ENCODE peak calls at places on chromosomes 5 and 9, in six cellular contexts. One of them, this sample, is unnamed.

GRCh38 chr9:128149001-128149701 is at the start of gene LCN2:
- DNase-seq in heart left ventricle: peak; percentile 16
- DNase-seq in suprapubic skin: peak; percentile 52
- DNase-seq in uterus: no peak
- DNase-seq in HCT116: peak; percentile 48
- DNase-seq in ovary: peak; percentile 9
- DNase-seq in this sample: no peak

GRCh38 chr9:114516913-114517312 is 11.6 kb upstream of the WHRN start:
- DNase-seq in heart left ventricle: no peak
- DNase-seq in ovary: no peak
- DNase-seq in uterus: no peak
- DNase-seq in suprapubic skin: no peak
- DNase-seq in HCT116: no peak
- DNase-seq in this sample: no peak

GRCh38 chr5:131613423-131613822 is 21.6 kb downstream of the RAPGEF6 start:
- DNase-seq in heart left ventricle: no peak
- DNase-seq in HCT116: no peak
- DNase-seq in uterus: no peak
- DNase-seq in ovary: no peak
- DNase-seq in suprapubic skin: no peak
- DNase-seq in this sample: no peak

GRCh38 chr5:96320797-96321196 is 112.3 kb downstream of the PCSK1 start:
- DNase-seq in HCT116: peak; percentile 33
- DNase-seq in suprapubic skin: no peak
- DNase-seq in heart left ventricle: no peak
- DNase-seq in uterus: no peak
- DNase-seq in ovary: no peak
- DNase-seq in this sample: no peak

GRCh38 chr5:102119252-102119651 is 176.8 kb downstream of the SLCO4C1 start:
- DNase-seq in HCT116: no peak
- DNase-seq in uterus: no peak
- DNase-seq in ovary: no peak
- DNase-seq in heart left ventricle: no peak
- DNase-seq in suprapubic skin: no peak
- DNase-seq in this sample: no peak

GRCh38 chr5:132238169-132238744 is 10.6 kb upstream of the P4HA2 start:
- DNase-seq in suprapubic skin: peak; percentile 82
- DNase-seq in uterus: peak; percentile 88
- DNase-seq in heart left ventricle: peak; percentile 68
- DNase-seq in HCT116: no peak
- DNase-seq in ovary: peak; percentile 79
- DNase-seq in this sample: peak; percentile 84

GRCh38 chr5:138981606-138982005 is 106.5 kb upstream of the LRRTM2 start:
- DNase-seq in uterus: no peak
- DNase-seq in HCT116: no peak
- DNase-seq in suprapubic skin: no peak
- DNase-seq in ovary: no peak
- DNase-seq in heart left ventricle: no peak
- DNase-seq in this sample: no peak

GRCh38 chr5:172920447-172920849 is 38.8 kb upstream of the RPL26L1 start:
- DNase-seq in HCT116: no peak
- DNase-seq in uterus: peak; percentile 88
- DNase-seq in ovary: no peak
- DNase-seq in suprapubic skin: no peak
- DNase-seq in heart left ventricle: no peak
- DNase-seq in this sample: peak; percentile 91

GRCh38 chr9:20320921-20321320 is 301.4 kb downstream of the MLLT3 start:
- DNase-seq in heart left ventricle: no peak
- DNase-seq in ovary: no peak
- DNase-seq in suprapubic skin: no peak
- DNase-seq in HCT116: no peak
- DNase-seq in uterus: no peak
- DNase-seq in this sample: no peak

GRCh38 chr5:93054424-93055165 is 526.4 kb downstream of the NR2F1-AS1 start:
- DNase-seq in suprapubic skin: no peak
- DNase-seq in uterus: no peak
- DNase-seq in heart left ventricle: no peak
- DNase-seq in HCT116: no peak
- DNase-seq in ovary: no peak
- DNase-seq in this sample: no peak

GRCh38 chr5:53501054-53501453 is 20.6 kb downstream of the FST start:
- DNase-seq in heart left ventricle: no peak
- DNase-seq in HCT116: no peak
- DNase-seq in uterus: no peak
- DNase-seq in suprapubic skin: no peak
- DNase-seq in ovary: no peak
- DNase-seq in this sample: no peak

GRCh38 chr9:34230556-34230955 is 51.7 kb downstream of the UBAP1 start:
- DNase-seq in uterus: no peak
- DNase-seq in HCT116: no peak
- DNase-seq in heart left ventricle: no peak
- DNase-seq in suprapubic skin: no peak
- DNase-seq in ovary: no peak
- DNase-seq in this sample: no peak

GRCh38 chr9:82466616-82467251 is 478.2 kb downstream of the SPATA31D1 start:
- DNase-seq in HCT116: no peak
- DNase-seq in uterus: no peak
- DNase-seq in heart left ventricle: no peak
- DNase-seq in ovary: no peak
- DNase-seq in suprapubic skin: no peak
- DNase-seq in this sample: no peak

GRCh38 chr9:77856615-77857014 is 175.0 kb downstream of the GNAQ start:
- DNase-seq in ovary: no peak
- DNase-seq in suprapubic skin: no peak
- DNase-seq in uterus: no peak
- DNase-seq in heart left ventricle: no peak
- DNase-seq in HCT116: no peak
- DNase-seq in this sample: no peak

GRCh38 chr5:95730730-95731570 is at the start of gene RHOBTB3:
- DNase-seq in HCT116: peak; percentile 63
- DNase-seq in ovary: peak; percentile 97
- DNase-seq in suprapubic skin: peak; percentile 93
- DNase-seq in heart left ventricle: peak; percentile 93
- DNase-seq in uterus: peak; percentile 88
- DNase-seq in this sample: peak; percentile 96

GRCh38 chr5:160434022-160434531 is 12.4 kb downstream of the PTTG1 start:
- DNase-seq in suprapubic skin: no peak
- DNase-seq in ovary: no peak
- DNase-seq in uterus: no peak
- DNase-seq in HCT116: no peak
- DNase-seq in heart left ventricle: no peak
- DNase-seq in this sample: no peak
- TF ChIP-seq POLR2A in suprapubic skin: no peak
- TF ChIP-seq POLR2A in ovary: no peak
- TF ChIP-seq POLR2A in uterus: no peak
- TF ChIP-seq POLR2A in HCT116: no peak
- TF ChIP-seq POLR2A in heart left ventricle: no peak
- TF ChIP-seq POLR2A in this sample: no peak

GRCh38 chr5:33579789-33580188 is 139.0 kb downstream of the TARS1 start:
- DNase-seq in uterus: no peak
- DNase-seq in HCT116: no peak
- DNase-seq in ovary: no peak
- DNase-seq in heart left ventricle: no peak
- DNase-seq in suprapubic skin: no peak
- DNase-seq in this sample: no peak
- TF ChIP-seq CTCF in uterus: no peak
- TF ChIP-seq CTCF in HCT116: peak; percentile 21
- TF ChIP-seq CTCF in ovary: no peak
- TF ChIP-seq CTCF in heart left ventricle: no peak
- TF ChIP-seq CTCF in suprapubic skin: no peak
- TF ChIP-seq CTCF in this sample: no peak

DNA sequence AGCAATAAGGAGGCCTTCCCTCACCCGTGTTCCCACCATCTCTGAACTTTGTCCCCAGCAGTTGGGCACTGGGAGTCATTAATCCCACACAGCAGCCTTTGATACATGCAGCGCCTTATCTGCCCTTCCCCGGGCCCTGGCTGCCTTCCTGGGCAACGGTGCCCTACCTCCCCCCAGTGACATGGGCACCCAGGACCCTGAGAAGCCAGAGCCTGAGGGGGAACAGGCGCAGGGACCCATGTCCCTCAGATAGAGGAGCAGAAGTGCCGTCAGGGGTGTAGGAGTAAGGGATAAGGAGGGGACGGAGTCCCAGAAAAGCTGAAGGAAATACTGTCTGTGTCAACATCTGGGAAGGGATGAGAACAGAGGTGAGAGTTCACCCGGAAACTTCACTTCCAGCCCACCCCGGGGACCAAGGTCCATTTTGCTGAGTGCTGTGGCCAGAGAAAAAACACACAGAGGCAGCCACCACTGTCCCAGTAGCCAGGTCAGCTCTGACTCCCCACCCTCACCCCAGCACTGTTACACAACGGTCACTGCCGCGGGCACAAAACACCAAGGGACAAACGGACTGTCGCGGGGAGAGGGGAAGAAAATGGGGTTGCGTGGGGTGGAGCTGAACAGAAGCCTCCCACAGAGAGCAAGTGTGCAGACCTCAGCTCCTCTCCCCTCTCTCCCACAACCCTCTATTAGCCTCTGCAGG is 3.8 kb downstream of the PCDH1 start:
- DNase-seq in uterus: peak; percentile 14
- DNase-seq in suprapubic skin: no peak
- DNase-seq in heart left ventricle: no peak
- DNase-seq in ovary: no peak
- DNase-seq in HCT116: no peak
- DNase-seq in this sample: no peak
- TF ChIP-seq POLR2A in uterus: no peak
- TF ChIP-seq POLR2A in suprapubic skin: no peak
- TF ChIP-seq POLR2A in heart left ventricle: no peak
- TF ChIP-seq POLR2A in ovary: no peak
- TF ChIP-seq POLR2A in HCT116: no peak
- TF ChIP-seq POLR2A in this sample: peak; percentile 32

DNA sequence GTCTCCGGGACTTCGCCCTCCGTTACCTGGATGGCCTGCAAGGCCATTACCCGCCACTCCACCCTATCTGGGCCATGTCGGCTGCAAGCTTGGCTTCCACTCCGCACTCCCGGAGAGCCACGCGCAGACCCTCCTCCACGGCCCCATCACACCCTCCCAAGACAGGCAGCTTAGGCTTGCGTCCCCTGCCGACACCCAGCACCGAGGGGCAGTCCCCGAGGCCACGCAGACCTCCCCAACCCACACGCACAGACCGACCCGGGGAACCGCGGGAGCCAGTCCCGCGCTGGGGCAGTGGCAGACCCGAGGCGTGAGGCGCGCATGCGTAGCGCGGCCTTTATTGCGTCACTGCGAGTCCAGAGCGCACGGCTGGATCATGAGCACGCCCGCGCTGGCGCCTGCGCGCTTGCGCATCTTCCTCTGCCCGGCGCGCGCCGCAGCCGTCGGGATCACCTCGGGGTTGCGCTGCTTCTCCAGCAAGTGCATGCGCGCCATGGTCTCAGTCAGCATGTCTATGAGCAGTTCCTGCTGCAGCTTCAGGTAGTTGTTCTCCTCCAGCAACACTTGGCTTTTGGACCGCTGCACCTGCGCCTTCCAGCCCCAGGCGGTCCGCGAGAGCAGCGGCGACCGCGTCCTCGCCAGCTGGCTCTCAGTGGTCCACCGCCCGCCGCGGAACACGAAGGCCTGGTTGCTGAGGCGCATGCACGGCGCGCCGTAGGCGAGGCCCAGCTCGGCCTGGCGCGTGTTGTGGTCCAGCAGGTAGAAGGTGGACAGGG is 2.4 kb downstream of the CBY3 start:
- DNase-seq in uterus: peak; percentile 94
- DNase-seq in suprapubic skin: peak; percentile 95
- DNase-seq in HCT116: peak; percentile 88
- DNase-seq in heart left ventricle: peak; percentile 98
- DNase-seq in ovary: peak; percentile 95
- DNase-seq in this sample: peak; percentile 98
- TF ChIP-seq CTCF in uterus: no peak
- TF ChIP-seq CTCF in suprapubic skin: no peak
- TF ChIP-seq CTCF in HCT116: no peak
- TF ChIP-seq CTCF in heart left ventricle: no peak
- TF ChIP-seq CTCF in ovary: no peak
- TF ChIP-seq CTCF in this sample: no peak

GRCh38 chr9:27117489-27118135 is 8.6 kb downstream of the TEK start:
- DNase-seq in uterus: peak; percentile 70
- DNase-seq in suprapubic skin: peak; percentile 78
- DNase-seq in heart left ventricle: peak; percentile 84
- DNase-seq in HCT116: no peak
- DNase-seq in ovary: no peak
- DNase-seq in this sample: peak; percentile 70
- TF ChIP-seq POLR2A in uterus: no peak
- TF ChIP-seq POLR2A in suprapubic skin: no peak
- TF ChIP-seq POLR2A in heart left ventricle: no peak
- TF ChIP-seq POLR2A in HCT116: no peak
- TF ChIP-seq POLR2A in ovary: no peak
- TF ChIP-seq POLR2A in this sample: no peak

GRCh38 chr5:148113243-148113642 is 49.5 kb downstream of the SPINK5 start:
- DNase-seq in HCT116: no peak
- DNase-seq in suprapubic skin: no peak
- DNase-seq in uterus: no peak
- DNase-seq in ovary: no peak
- DNase-seq in heart left ventricle: no peak
- DNase-seq in this sample: no peak

GRCh38 chr5:148104226-148104625 is 40.4 kb downstream of the SPINK5 start:
- DNase-seq in heart left ventricle: no peak
- DNase-seq in uterus: no peak
- DNase-seq in HCT116: no peak
- DNase-seq in ovary: no peak
- DNase-seq in suprapubic skin: no peak
- DNase-seq in this sample: no peak

GRCh38 chr5:148107608-148108007 is 43.8 kb downstream of the SPINK5 start:
- DNase-seq in heart left ventricle: no peak
- DNase-seq in suprapubic skin: no peak
- DNase-seq in ovary: no peak
- DNase-seq in uterus: no peak
- DNase-seq in HCT116: no peak
- DNase-seq in this sample: no peak
- TF ChIP-seq CTCF in heart left ventricle: peak; percentile 33
- TF ChIP-seq CTCF in suprapubic skin: no peak
- TF ChIP-seq CTCF in ovary: no peak
- TF ChIP-seq CTCF in uterus: no peak
- TF ChIP-seq CTCF in HCT116: no peak
- TF ChIP-seq CTCF in this sample: no peak

DNA sequence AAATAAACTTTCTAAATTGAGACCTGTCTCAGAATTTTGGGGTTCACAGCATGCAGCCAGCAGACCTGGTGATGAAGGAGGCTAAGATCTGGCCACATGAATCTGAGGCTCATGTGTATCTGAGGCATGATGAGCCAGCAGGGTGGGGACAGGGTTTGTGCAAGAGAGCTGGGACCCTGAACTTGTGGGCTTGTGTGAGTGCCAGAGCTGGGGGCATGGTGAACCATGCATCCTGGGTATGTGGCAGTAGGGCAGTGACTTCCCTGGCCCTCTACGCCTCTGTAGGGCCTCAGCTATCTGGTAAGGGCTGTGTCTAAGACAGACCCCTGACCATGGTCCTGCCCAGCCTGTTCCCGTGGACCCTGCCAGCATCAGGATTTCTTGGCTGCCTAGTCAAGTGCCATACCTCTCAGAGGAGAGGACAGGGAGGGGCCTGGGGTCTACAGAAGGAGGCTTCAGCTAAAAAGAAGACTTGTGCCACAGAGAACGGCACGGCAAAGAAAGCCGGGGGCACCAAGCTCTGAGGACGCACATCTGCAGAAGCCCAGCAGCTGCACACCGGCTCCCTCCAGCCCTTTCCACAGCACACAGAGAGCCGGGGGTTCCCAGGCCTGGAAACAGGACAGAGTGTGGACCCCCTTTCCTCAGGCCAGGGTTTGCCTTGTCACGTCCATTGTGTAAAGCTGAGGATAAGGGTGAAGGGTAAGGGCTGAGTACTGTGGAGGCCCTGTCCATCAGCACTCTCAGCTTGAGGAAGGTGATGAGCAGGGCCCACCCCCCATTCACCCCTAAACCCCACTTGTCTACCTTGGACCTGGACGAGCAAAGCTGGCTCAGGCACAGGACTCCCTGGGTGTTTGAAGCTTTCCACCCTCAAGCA is 130.1 kb downstream of the MRPL36 start:
- DNase-seq in heart left ventricle: no peak
- DNase-seq in HCT116: no peak
- DNase-seq in uterus: no peak
- DNase-seq in suprapubic skin: no peak
- DNase-seq in ovary: no peak
- DNase-seq in this sample: no peak
- TF ChIP-seq POLR2A in heart left ventricle: no peak
- TF ChIP-seq POLR2A in HCT116: no peak
- TF ChIP-seq POLR2A in uterus: no peak
- TF ChIP-seq POLR2A in suprapubic skin: no peak
- TF ChIP-seq POLR2A in ovary: no peak
- TF ChIP-seq POLR2A in this sample: no peak